ENCODE peak calls at places on chromosome 7, in six cellular contexts. I, J, A, O, U and C are unnamed samples. For H3K4me1, the result is how much of the 10 kb centered on the place peaks cover.

GRCh38 chr7:50739744-50740455 is 42.8 kb downstream of the GRB10 start:
- DNase-seq in I (no peak), J (no peak), A (no peak), O (peak), U (no peak), C (peak)

GRCh38 chr7:101121996-101122932 is 4.6 kb upstream of the SERPINE1 start:
- DNase-seq in I (peak), J (peak), A (peak), O (peak), U (peak), C (peak)

GRCh38 chr7:99733003-99733402 is 2.0 kb downstream of the CYP3A7 start:
- DNase-seq in I (no peak), J (no peak), A (no peak), O (no peak), U (no peak), C (no peak)

GRCh38 chr7:29764227-29764626 is 42.1 kb upstream of the WIPF3 start:
- DNase-seq in I (no peak), J (no peak), A (no peak), O (no peak), U (no peak), C (no peak)

GRCh38 chr7:21427861-21428641 is at the start of gene SP4:
- DNase-seq in I (peak), J (peak), A (peak), O (peak), U (peak), C (peak)

GRCh38 chr7:136728945-136729344 is 139.5 kb upstream of the CHRM2 start:
- DNase-seq in I (no peak), J (no peak), A (no peak), O (no peak), U (no peak), C (no peak)

GRCh38 chr7:154566877-154567276 is 436.0 kb downstream of the PAXIP1 start:
- DNase-seq in I (no peak), J (no peak), A (no peak), O (no peak), U (no peak), C (peak)

GRCh38 chr7:149837620-149838223 is 453 bp upstream of the ZNF862 start:
- DNase-seq in I (no peak), J (no peak), A (peak), O (no peak), U (no peak), C (no peak)

GRCh38 chr7:50304911-50305621 is 550 bp downstream of the IKZF1 start:
- DNase-seq in I (no peak), J (no peak), A (no peak), O (no peak), U (no peak), C (no peak)

GRCh38 chr7:128129224-128129864 is 98.1 kb upstream of the LRRC4 start:
- DNase-seq in I (no peak), J (no peak), A (no peak), O (no peak), U (no peak), C (no peak)

GRCh38 chr7:81162771-81163525 is 244.1 kb upstream of the SEMA3C start:
- DNase-seq in I (no peak), J (no peak), A (no peak), O (peak), U (no peak), C (no peak)

GRCh38 chr7:28984631-28985030 is 26.5 kb upstream of the TRIL start:
- DNase-seq in I (peak), J (peak), A (peak), O (peak), U (peak), C (no peak)

GRCh38 chr7:492714-493065 is 27.0 kb downstream of the PDGFA start:
- DNase-seq in I (no peak), J (peak), A (peak), O (no peak), U (no peak), C (no peak)

GRCh38 chr7:28627263-28627653 is 214.9 kb downstream of the CREB5 start:
- DNase-seq in I (peak), J (no peak), A (no peak), O (peak), U (no peak), C (no peak)

GRCh38 chr7:66500087-66500486 is 128.6 kb upstream of the KCTD7 start:
- DNase-seq in I (no peak), J (no peak), A (no peak), O (no peak), U (no peak), C (no peak)

GRCh38 chr7:128831178-128831993 is 1.2 kb downstream of the FLNC start:
- DNase-seq in I (peak), J (peak), A (peak), O (peak), U (no peak), C (peak)

GRCh38 chr7:140604760-140605159 is 35.9 kb downstream of the DENND2A start:
- DNase-seq in I (no peak), J (no peak), A (no peak), O (peak), U (no peak), C (no peak)

GRCh38 chr7:141477866-141478265 is 73.3 kb upstream of the AGK start:
- DNase-seq in I (no peak), J (no peak), A (no peak), O (peak), U (no peak), C (no peak)

GRCh38 chr7:19958309-19958896 is 185.0 kb upstream of the TMEM196 start:
- DNase-seq in I (no peak), J (no peak), A (no peak), O (peak), U (no peak), C (no peak)

GRCh38 chr7:137986252-137987010 is 15.5 kb downstream of the CREB3L2 start:
- DNase-seq in I (no peak), J (no peak), A (peak), O (peak), U (peak), C (no peak)

GRCh38 chr7:22781230-22781711 is 41.4 kb downstream of the TOMM7 start:
- DNase-seq in I (no peak), J (no peak), A (no peak), O (peak), U (no peak), C (peak)

GRCh38 chr7:31855530-31855929 is 168.5 kb downstream of the PPP1R17 start:
- DNase-seq in I (no peak), J (no peak), A (no peak), O (no peak), U (no peak), C (no peak)

GRCh38 chr7:26399309-26399610 is 107.6 kb downstream of the SNX10 start:
- DNase-seq in I (no peak), J (peak), A (peak), O (peak), U (no peak), C (peak)

GRCh38 chr7:30116771-30117170 is 18.0 kb upstream of the MTURN start:
- DNase-seq in I (peak), J (no peak), A (no peak), O (peak), U (no peak), C (no peak)

GRCh38 chr7:135682191-135682590 is 19.9 kb downstream of the STMP1 start:
- DNase-seq in I (no peak), J (no peak), A (no peak), O (peak), U (no peak), C (no peak)

GRCh38 chr7:47153076-47153475 is 428.8 kb downstream of the TNS3 start:
- DNase-seq in I (no peak), J (no peak), A (no peak), O (peak), U (peak), C (peak)

GRCh38 chr7:118110178-118110577 is 73.8 kb upstream of the LSM8 start:
- DNase-seq in I (no peak), J (no peak), A (no peak), O (no peak), U (no peak), C (no peak)

GRCh38 chr7:158413962-158414961 is 173.4 kb downstream of the PTPRN2 start:
- DNase-seq in I (no peak), J (no peak), A (no peak), O (peak), U (no peak), C (no peak)

GRCh38 chr7:105009667-105010537 is 4.1 kb upstream of the KMT2E start:
- DNase-seq in I (no peak), J (no peak), A (no peak), O (peak), U (no peak), C (no peak)

GRCh38 chr7:100171087-100171681 is 2.8 kb upstream of the GAL3ST4 start:
- DNase-seq in I (no peak), J (no peak), A (peak), O (peak), U (no peak), C (no peak)

GRCh38 chr7:15686209-15686956 is at the start of gene MEOX2:
- DNase-seq in I (peak), J (peak), A (peak), O (peak), U (peak), C (peak)

GRCh38 chr7:123115331-123115730 is 84.4 kb downstream of the SLC13A1 start:
- DNase-seq in I (no peak), J (no peak), A (no peak), O (no peak), U (no peak), C (no peak)
- H3K4me1 ChIP-seq in I (under half), J (under half), A (under half), O (under half), U (under half), C (under half)

DNA sequence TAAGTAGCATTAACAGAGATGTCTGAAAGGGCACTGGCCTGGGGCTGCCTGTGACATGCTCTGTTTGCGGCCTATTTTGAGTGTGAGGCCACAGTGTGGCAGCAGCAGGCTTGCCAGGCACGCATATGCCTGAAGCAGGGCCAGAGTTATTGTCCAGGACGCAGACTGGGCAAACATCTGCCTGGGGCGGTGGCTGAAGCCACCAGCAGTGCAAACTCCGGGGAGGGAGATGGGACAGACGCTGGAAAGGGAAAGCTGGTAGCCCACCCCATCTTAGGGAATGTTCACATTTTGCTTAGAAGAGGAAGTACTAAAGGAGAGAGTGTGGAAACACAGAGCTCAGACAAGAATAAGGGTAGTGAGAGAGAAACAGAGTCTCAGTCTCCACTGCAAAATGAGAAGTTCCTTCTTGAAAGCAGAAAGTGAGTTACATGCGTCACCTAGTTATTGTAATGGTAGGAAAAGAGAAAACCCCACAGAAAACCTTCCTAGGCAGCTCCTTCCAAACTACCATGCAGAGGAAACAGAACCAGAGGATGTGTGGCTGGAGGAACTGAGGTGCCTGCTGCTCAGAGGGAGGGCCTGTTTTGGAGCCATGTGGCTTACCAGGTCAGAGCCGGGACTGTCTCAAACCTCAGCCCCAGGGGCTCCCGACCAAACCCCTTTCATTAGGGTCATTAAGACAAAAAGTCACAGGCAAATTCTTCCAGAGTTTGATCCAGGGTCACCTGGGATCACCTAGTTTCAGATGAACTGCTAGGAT is 14.5 kb downstream of the AKR1B1 start:
- DNase-seq in I (no peak), J (peak), A (peak), O (no peak), U (no peak), C (no peak)
- H3K27ac ChIP-seq in I (no peak), J (peak), A (no peak), O (no peak), U (peak), C (no peak)

GRCh38 chr7:70700935-70701425 is 431.0 kb upstream of the GALNT17 start:
- DNase-seq in I (no peak), J (no peak), A (no peak), O (no peak), U (no peak), C (no peak)
- H3K4me1 ChIP-seq in I (under half), J (under half), A (under half), O (under half), U (under half), C (under half)

GRCh38 chr7:92763636-92764423 is 72.5 kb downstream of the CDK6 start:
- DNase-seq in I (no peak), J (no peak), A (no peak), O (peak), U (no peak), C (peak)

GRCh38 chr7:92762853-92763252 is 73.5 kb downstream of the CDK6 start:
- DNase-seq in I (no peak), J (no peak), A (no peak), O (peak), U (no peak), C (no peak)

GRCh38 chr7:92766461-92767003 is 69.8 kb downstream of the CDK6 start:
- DNase-seq in I (no peak), J (no peak), A (no peak), O (peak), U (peak), C (peak)

GRCh38 chr7:92767427-92767826 is 68.9 kb downstream of the CDK6 start:
- DNase-seq in I (no peak), J (no peak), A (no peak), O (peak), U (no peak), C (no peak)

DNA sequence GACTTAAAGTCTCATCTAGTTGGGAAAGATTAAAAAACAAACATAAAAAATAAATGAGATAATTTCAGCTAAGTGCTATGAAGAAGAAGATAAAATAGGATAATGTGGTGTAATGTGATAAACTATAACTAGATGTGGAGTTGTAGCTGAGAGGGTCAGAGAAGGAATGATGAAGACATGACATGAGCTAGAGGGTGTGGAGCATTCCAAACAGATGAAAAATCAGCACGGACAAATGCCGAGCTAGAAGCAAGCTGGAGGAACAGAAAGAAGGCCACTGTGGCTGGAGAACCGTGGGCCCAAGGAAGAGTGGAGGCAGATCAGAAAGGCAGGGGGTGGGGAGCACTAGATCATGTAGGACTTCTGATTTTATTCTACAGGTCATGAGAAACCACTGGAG is 70.6 kb downstream of the CDK6 start:
- DNase-seq in I (no peak), J (no peak), A (no peak), O (peak), U (no peak), C (no peak)
- H3K27ac ChIP-seq in I (peak), J (peak), A (no peak), O (peak), U (peak), C (peak)

DNA sequence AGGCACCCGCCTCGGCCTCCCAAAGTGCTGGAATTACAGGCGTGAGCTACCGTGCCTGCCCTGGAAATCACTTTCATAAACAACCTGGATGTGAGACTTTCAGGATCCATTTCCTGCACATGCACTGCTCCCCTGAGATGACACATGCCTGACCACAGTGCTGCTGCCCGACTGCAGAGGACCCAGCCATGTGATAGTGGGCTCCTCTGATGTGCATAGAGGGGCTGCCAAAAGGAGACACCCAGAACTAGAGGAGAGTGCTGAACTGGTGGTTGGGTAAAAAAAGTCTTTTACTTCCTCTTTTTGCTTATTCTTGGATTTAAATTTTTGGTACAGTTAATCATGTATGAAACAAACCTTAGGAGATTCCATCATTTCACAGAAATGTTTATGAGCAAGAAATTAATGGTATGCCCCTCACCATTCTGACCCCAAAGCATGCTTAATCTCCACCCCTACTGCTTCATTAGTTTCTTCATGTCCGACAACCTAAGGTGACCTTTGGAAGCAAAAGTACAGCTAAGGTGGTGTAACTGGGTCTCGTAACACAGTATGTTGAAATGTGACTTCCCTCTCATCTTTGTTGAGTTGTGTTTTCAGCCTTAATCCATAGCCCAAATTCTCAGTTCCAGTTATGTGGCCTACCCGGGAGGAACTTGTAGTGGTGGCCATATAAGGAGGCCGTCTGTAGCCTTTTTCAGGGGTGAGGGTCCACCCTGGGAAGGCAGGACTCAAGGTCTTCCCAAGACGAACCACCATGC is 111.1 kb downstream of the RNF216 start:
- DNase-seq in I (no peak), J (no peak), A (no peak), O (no peak), U (no peak), C (no peak)
- H3K4me1 ChIP-seq in I (under half), J (under half), A (under half), O (under half), U (under half), C (under half)